ENCODE peak calls at places on chromosome 11, in four cellular contexts. C is stimulated activated CD4-positive, alpha-beta T cell treated with anti-CD3 and anti-CD28 coated beads, Interleukin-15, amount 100 ng/mL, for 24 hours; J is substantia nigra; H is SJSA1. Y is an unnamed sample.

GRCh38 chr11:78033040-78033439 is 10.0 kb upstream of the KCTD14 start:
- DNase-seq in J (no peak), H (no peak), C (no peak), Y (no peak)

GRCh38 chr11:125167954-125168821 is 3.6 kb downstream of the PKNOX2 start:
- DNase-seq in C (no peak), J (no peak), H (no peak), Y (no peak)

GRCh38 chr11:13119361-13119760 is 110.2 kb downstream of the RASSF10 start:
- DNase-seq in C (no peak), J (no peak), H (no peak), Y (no peak)

GRCh38 chr11:11440149-11440548 is 87.1 kb upstream of the CSNK2A3 start:
- DNase-seq in J (no peak), C (no peak), H (no peak), Y (no peak)

GRCh38 chr11:121950160-121950559 is 165.9 kb downstream of the BLID start:
- DNase-seq in H (no peak), J (no peak), C (no peak), Y (no peak)

GRCh38 chr11:35583126-35583525 is 35.1 kb upstream of the FJX1 start:
- DNase-seq in C (no peak), J (no peak), H (peak; percentile 49), Y (no peak)

GRCh38 chr11:130145975-130146776 is 13.4 kb upstream of the ST14 start:
- DNase-seq in J (no peak), C (no peak), H (no peak), Y (peak; percentile 98)

GRCh38 chr11:87020336-87020735 is 17.4 kb upstream of the TMEM135 start:
- DNase-seq in H (no peak), C (no peak), J (no peak), Y (no peak)

GRCh38 chr11:108527382-108527781 is 29.2 kb upstream of the POGLUT3 start:
- DNase-seq in H (no peak), C (no peak), J (no peak), Y (no peak)

GRCh38 chr11:76811259-76811658 is 28.1 kb downstream of the TSKU start:
- DNase-seq in C (no peak), H (no peak), J (no peak), Y (no peak)

Y was measured in islet precursor cell.